ENCODE peak calls at places on chromosomes 3 and 15, in ten cellular contexts. O is stimulated activated CD4-positive, alpha-beta T cell treated with anti-CD3 and anti-CD28 coated beads, TNF-alpha, amount 100 ng/mL, for 24 hours; F is HFF-Myc; A is AML-193; P is fibroblast of pulmonary artery; I is iPS-NIHi11; T is posterior vena cava; M is ACHN; R is EL; Y is AG08395. N is an unnamed sample.

GRCh38 chr3:85603378-85603777 is 644.6 kb downstream of the CADM2 start:
- DNase-seq in O (no peak), F (no peak), A (no peak), P (no peak), I (no peak), T (no peak), M (no peak), R (no peak), Y (no peak), N (no peak)

GRCh38 chr3:39234705-39235104 is 42.3 kb upstream of the XIRP1 start:
- DNase-seq in O (no peak), F (no peak), A (no peak), P (no peak), I (no peak), T (no peak), M (no peak), R (no peak), Y (no peak), N (no peak)

GRCh38 chr15:70231484-70231883 is 133.8 kb upstream of the TLE3 start:
- DNase-seq in O (no peak), F (no peak), A (no peak), P (no peak), I (no peak), T (no peak), M (no peak), R (no peak), Y (no peak), N (no peak)

GRCh38 chr3:42190701-42191442 is 75.1 kb downstream of the CCK start:
- DNase-seq in O (peak), F (peak), A (peak), P (peak), I (peak), T (no peak), M (peak), R (peak), Y (peak), N (peak)

GRCh38 chr15:84736375-84736774 is 12.0 kb upstream of the ZNF592 start:
- DNase-seq in O (peak), F (no peak), A (no peak), P (no peak), I (no peak), T (no peak), M (no peak), R (no peak), Y (no peak), N (no peak)

GRCh38 chr15:51992953-51993352 is 21.4 kb upstream of the LEO1 start:
- DNase-seq in O (no peak), F (no peak), A (no peak), P (peak), I (no peak), T (no peak), M (no peak), R (peak), Y (no peak), N (no peak)

GRCh38 chr15:78195735-78196201 is 38.6 kb downstream of the ACSBG1 start:
- DNase-seq in O (peak), F (no peak), A (peak), P (peak), I (peak), T (peak), M (peak), R (peak), Y (no peak), N (peak)

GRCh38 chr15:73978896-73979295 is 13.2 kb downstream of the STOML1 start:
- DNase-seq in O (no peak), F (no peak), A (no peak), P (no peak), I (no peak), T (no peak), M (no peak), R (no peak), Y (no peak), N (no peak)

GRCh38 chr3:126543457-126544090 is 15.2 kb downstream of the C3orf22 start:
- DNase-seq in O (no peak), F (no peak), A (no peak), P (no peak), I (no peak), T (peak), M (no peak), R (no peak), Y (no peak), N (no peak)

GRCh38 chr15:52466134-52466701 is 62.5 kb downstream of the MYO5A start:
- DNase-seq in O (peak), F (no peak), A (no peak), P (no peak), I (peak), T (peak), M (no peak), R (no peak), Y (no peak), N (peak)

GRCh38 chr15:67967871-67968423 is 86.2 kb upstream of the PIAS1 start:
- DNase-seq in O (peak), F (no peak), A (no peak), P (peak), I (peak), T (peak), M (peak), R (peak), Y (peak), N (peak)

GRCh38 chr3:113746069-113746954 is at the start of gene NAA50:
- DNase-seq in O (peak), F (peak), A (peak), P (peak), I (peak), T (peak), M (peak), R (peak), Y (peak), N (peak)

GRCh38 chr15:36977620-36978610 is 122.4 kb downstream of the MEIS2 start:
- DNase-seq in O (no peak), F (no peak), A (no peak), P (no peak), I (no peak), T (no peak), M (no peak), R (no peak), Y (no peak), N (no peak)

GRCh38 chr3:48112813-48113212 is 75.4 kb downstream of the CDC25A start:
- DNase-seq in O (no peak), F (no peak), A (no peak), P (no peak), I (no peak), T (no peak), M (no peak), R (no peak), Y (no peak), N (no peak)

GRCh38 chr3:42229942-42230688 is 35.9 kb downstream of the CCK start:
- DNase-seq in O (no peak), F (peak), A (peak), P (peak), I (peak), T (no peak), M (peak), R (peak), Y (peak), N (peak)

GRCh38 chr15:80118956-80119355 is 33.8 kb upstream of the FAH start:
- DNase-seq in O (no peak), F (no peak), A (no peak), P (no peak), I (no peak), T (no peak), M (no peak), R (no peak), Y (no peak), N (no peak)

GRCh38 chr15:92909131-92909781 is 9.1 kb downstream of the CHD2 start:
- DNase-seq in O (no peak), F (no peak), A (no peak), P (peak), I (no peak), T (no peak), M (peak), R (peak), Y (peak), N (no peak)

GRCh38 chr15:101280007-101280406 is 2.7 kb upstream of the SELENOS start:
- DNase-seq in O (no peak), F (no peak), A (no peak), P (no peak), I (no peak), T (no peak), M (no peak), R (no peak), Y (no peak), N (no peak)

GRCh38 chr3:8516047-8516671 is 14.5 kb downstream of the LMCD1 start:
- DNase-seq in O (no peak), F (no peak), A (no peak), P (no peak), I (no peak), T (no peak), M (no peak), R (no peak), Y (no peak), N (no peak)

GRCh38 chr15:27353837-27354236 is 382.9 kb downstream of the GABRG3 start:
- DNase-seq in O (no peak), F (no peak), A (no peak), P (no peak), I (no peak), T (no peak), M (no peak), R (no peak), Y (no peak), N (no peak)

GRCh38 chr15:68299436-68299835 is 21.9 kb downstream of the FEM1B start:
- DNase-seq in O (no peak), F (no peak), A (no peak), P (no peak), I (no peak), T (no peak), M (peak), R (peak), Y (peak), N (no peak)

GRCh38 chr3:155015776-155016451 is 64.2 kb upstream of the MME start:
- DNase-seq in O (no peak), F (no peak), A (no peak), P (no peak), I (no peak), T (no peak), M (no peak), R (no peak), Y (no peak), N (no peak)

GRCh38 chr15:101277038-101277822 is at the start of gene SELENOS:
- DNase-seq in O (peak), F (peak), A (peak), P (peak), I (peak), T (peak), M (peak), R (peak), Y (peak), N (peak)